ENCODE peak calls at places on chromosomes 6 and 20, in six cellular contexts. N is CD8-positive, alpha-beta T cell; R is PC-3; C is left ventricle myocardium inferior; F is fibroblast of lung; Y is pancreas. O is an unnamed sample.

GRCh38 chr6:129671442-129672344 is 38.3 kb downstream of the ARHGAP18 start:
- DNase-seq in N (peak), R (no peak), C (no peak), F (no peak), Y (no peak), O (no peak)

GRCh38 chr6:112018619-112019416 is 35.1 kb upstream of the CCN6 start:
- DNase-seq in N (no peak), R (peak), C (peak), F (peak), Y (no peak), O (peak)

GRCh38 chr6:29747688-29748250 is 24.5 kb downstream of the HLA-F start:
- DNase-seq in N (no peak), R (no peak), C (no peak), F (no peak), Y (no peak), O (no peak)

GRCh38 chr20:35120012-35120701 is 27.0 kb downstream of the EDEM2 start:
- DNase-seq in N (no peak), R (no peak), C (no peak), F (peak), Y (no peak), O (no peak)

GRCh38 chr6:90350689-90351554 is 54.3 kb upstream of the BACH2 start:
- DNase-seq in N (peak), R (no peak), C (no peak), F (peak), Y (no peak), O (no peak)

GRCh38 chr6:148538251-148539190 is 195.9 kb downstream of the SASH1 start:
- DNase-seq in N (no peak), R (no peak), C (no peak), F (peak), Y (no peak), O (no peak)

GRCh38 chr20:45336530-45337366 is 11.5 kb downstream of the SDC4 start:
- DNase-seq in N (no peak), R (peak), C (no peak), F (peak), Y (no peak), O (peak)

GRCh38 chr20:34065260-34065659 is 46.8 kb downstream of the EIF2S2 start:
- DNase-seq in N (no peak), R (peak), C (no peak), F (peak), Y (no peak), O (no peak)

GRCh38 chr6:85459224-85459901 is 9.5 kb downstream of the NT5E start:
- DNase-seq in N (no peak), R (peak), C (no peak), F (peak), Y (no peak), O (no peak)

GRCh38 chr20:32589256-32589655 is 4.1 kb upstream of the NOL4L start:
- DNase-seq in N (no peak), R (peak), C (no peak), F (no peak), Y (no peak), O (no peak)

GRCh38 chr20:37417857-37418501 is 72.0 kb downstream of the SRC start:
- DNase-seq in N (no peak), R (no peak), C (no peak), F (peak), Y (no peak), O (no peak)

GRCh38 chr6:152161501-152161900 is 354.0 kb downstream of the ESR1 start:
- DNase-seq in N (no peak), R (peak), C (no peak), F (peak), Y (no peak), O (no peak)

GRCh38 chr6:82205793-82206425 is 41.6 kb downstream of the IBTK start:
- DNase-seq in N (no peak), R (no peak), C (no peak), F (peak), Y (no peak), O (no peak)

GRCh38 chr20:48910360-48910781 is 11.1 kb upstream of the ARFGEF2 start:
- DNase-seq in N (peak), R (no peak), C (no peak), F (peak), Y (no peak), O (no peak)

GRCh38 chr20:54668271-54669053 is 193.1 kb downstream of the DOK5 start:
- DNase-seq in N (no peak), R (peak), C (no peak), F (peak), Y (peak), O (no peak)

GRCh38 chr6:36752187-36752885 is 54.7 kb downstream of the RAB44 start:
- DNase-seq in N (no peak), R (peak), C (no peak), F (no peak), Y (no peak), O (no peak)

GRCh38 chr6:23305325-23305943 is 736.1 kb downstream of the HDGFL1 start:
- DNase-seq in N (no peak), R (no peak), C (no peak), F (no peak), Y (no peak), O (no peak)

GRCh38 chr6:13496508-13497180 is 9.2 kb upstream of the GFOD1 start:
- DNase-seq in N (no peak), R (peak), C (no peak), F (no peak), Y (no peak), O (no peak)

GRCh38 chr6:43970913-43971775 is 156.1 kb downstream of the MRPL14 start:
- DNase-seq in N (no peak), R (peak), C (no peak), F (no peak), Y (no peak), O (no peak)

GRCh38 chr20:63969851-63970713 is at the start of gene ZNF512B:
- DNase-seq in N (peak), R (peak), C (peak), F (peak), Y (peak), O (peak)

GRCh38 chr20:61253264-61253639 is 1.2 kb downstream of the CDH4 start:
- DNase-seq in N (no peak), R (no peak), C (no peak), F (peak), Y (peak), O (no peak)
- TF ChIP-seq CTCF in N (no peak), R (no peak), C (peak), F (peak), Y (no peak), O (no peak)

GRCh38 chr6:157205473-157206358 is 117.6 kb downstream of the TMEM242 start:
- DNase-seq in N (no peak), R (no peak), C (no peak), F (no peak), Y (no peak), O (no peak)
- TF ChIP-seq CTCF in N (no peak), R (no peak), C (no peak), F (no peak), Y (no peak), O (no peak)

DNA sequence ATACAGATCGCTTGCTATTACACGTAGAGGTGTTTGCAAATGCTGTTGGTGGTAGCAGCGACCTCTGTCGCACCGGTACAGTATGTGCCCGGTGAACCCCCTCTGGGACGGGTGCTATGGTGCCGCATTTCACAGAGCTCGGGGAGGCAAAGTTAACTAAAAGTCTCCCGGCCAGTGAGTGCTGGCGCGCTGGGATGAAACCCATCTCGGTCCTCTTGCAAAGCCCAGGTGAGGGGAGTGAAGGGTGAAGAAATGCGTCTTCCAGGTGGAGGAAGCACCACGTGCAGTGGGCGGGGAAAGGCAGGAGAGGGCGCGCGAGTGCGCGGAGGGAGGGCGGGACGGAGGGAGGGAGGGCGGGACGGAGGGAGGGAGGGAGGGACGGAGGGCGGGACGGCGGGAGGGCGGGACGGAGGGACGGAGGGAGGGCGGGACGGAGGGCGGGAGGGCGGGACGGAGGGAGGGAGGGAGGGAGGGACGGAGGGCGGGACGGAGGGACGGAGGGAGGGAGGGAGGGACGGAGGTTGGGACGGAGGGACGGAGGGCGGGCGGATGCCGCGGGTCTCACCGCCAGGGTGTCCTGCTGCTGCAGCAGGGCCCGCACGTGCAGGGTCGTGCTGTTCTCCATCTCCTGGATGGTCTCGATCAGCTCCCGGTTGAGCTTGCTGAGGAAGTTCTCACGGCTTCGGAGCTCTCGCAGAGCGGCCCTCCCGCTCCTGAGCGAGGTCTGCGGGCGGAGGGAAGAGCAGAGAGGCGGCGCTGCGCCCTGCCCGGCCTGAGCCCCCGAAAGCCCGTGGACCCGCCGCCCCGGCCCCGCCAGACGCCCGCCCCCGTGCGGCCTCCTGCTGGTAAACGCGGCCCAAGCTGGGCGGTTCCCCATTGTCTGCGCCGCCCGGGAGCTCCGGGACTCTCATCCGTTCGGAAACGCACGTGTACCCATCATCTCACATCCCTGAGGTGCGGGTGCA is 11.7 kb downstream of the C20orf96 start:
- DNase-seq in N (no peak), R (no peak), C (peak), F (no peak), Y (no peak), O (peak)
- TF ChIP-seq CTCF in N (no peak), R (no peak), C (peak), F (no peak), Y (no peak), O (no peak)

GRCh38 chr6:22068561-22069346 is 228.1 kb downstream of the PRL start:
- DNase-seq in N (no peak), R (no peak), C (no peak), F (no peak), Y (no peak), O (no peak)

GRCh38 chr6:22057962-22058361 is 238.9 kb downstream of the PRL start:
- DNase-seq in N (no peak), R (no peak), C (no peak), F (no peak), Y (no peak), O (no peak)

GRCh38 chr6:22064558-22064957 is 232.3 kb downstream of the PRL start:
- DNase-seq in N (no peak), R (no peak), C (no peak), F (no peak), Y (no peak), O (no peak)

GRCh38 chr6:22067127-22067526 is 229.7 kb downstream of the PRL start:
- DNase-seq in N (no peak), R (no peak), C (no peak), F (no peak), Y (no peak), O (no peak)

GRCh38 chr6:22062807-22063408 is 233.9 kb downstream of the PRL start:
- DNase-seq in N (peak), R (no peak), C (no peak), F (no peak), Y (no peak), O (no peak)
- TF ChIP-seq CTCF in N (no peak), R (no peak), C (no peak), F (no peak), Y (no peak), O (no peak)

GRCh38 chr20:25683050-25683449 is 13.6 kb downstream of the ZNF337 start:
- DNase-seq in N (no peak), R (no peak), C (no peak), F (no peak), Y (no peak), O (no peak)

GRCh38 chr20:25686081-25687077 is 10.3 kb downstream of the ZNF337 start:
- DNase-seq in N (no peak), R (no peak), C (no peak), F (no peak), Y (no peak), O (no peak)

GRCh38 chr20:25685276-25686080 is 11.2 kb downstream of the ZNF337 start:
- DNase-seq in N (peak), R (no peak), C (no peak), F (no peak), Y (no peak), O (no peak)
- TF ChIP-seq CTCF in N (no peak), R (peak), C (no peak), F (no peak), Y (no peak), O (no peak)

GRCh38 chr6:157823523-157824370 is 701 bp downstream of the SNX9 start:
- DNase-seq in N (peak), R (peak), C (peak), F (peak), Y (peak), O (peak)
- TF ChIP-seq CTCF in N (no peak), R (no peak), C (peak), F (no peak), Y (no peak), O (no peak)

GRCh38 chr6:116390571-116390970 is 19.8 kb downstream of the DSE start:
- DNase-seq in N (no peak), R (no peak), C (no peak), F (no peak), Y (no peak), O (no peak)

GRCh38 chr6:116395647-116396046 is 24.9 kb downstream of the DSE start:
- DNase-seq in N (no peak), R (no peak), C (no peak), F (no peak), Y (no peak), O (no peak)

GRCh38 chr6:116396451-116396850 is 25.7 kb downstream of the DSE start:
- DNase-seq in N (no peak), R (no peak), C (no peak), F (peak), Y (no peak), O (no peak)

GRCh38 chr6:116392158-116393032 is 21.6 kb downstream of the DSE start:
- DNase-seq in N (peak), R (peak), C (no peak), F (no peak), Y (no peak), O (no peak)

GRCh38 chr6:116393430-116393829 is 22.7 kb downstream of the DSE start:
- DNase-seq in N (no peak), R (no peak), C (no peak), F (no peak), Y (no peak), O (no peak)
- TF ChIP-seq CTCF in N (no peak), R (no peak), C (no peak), F (no peak), Y (no peak), O (no peak)

DNA sequence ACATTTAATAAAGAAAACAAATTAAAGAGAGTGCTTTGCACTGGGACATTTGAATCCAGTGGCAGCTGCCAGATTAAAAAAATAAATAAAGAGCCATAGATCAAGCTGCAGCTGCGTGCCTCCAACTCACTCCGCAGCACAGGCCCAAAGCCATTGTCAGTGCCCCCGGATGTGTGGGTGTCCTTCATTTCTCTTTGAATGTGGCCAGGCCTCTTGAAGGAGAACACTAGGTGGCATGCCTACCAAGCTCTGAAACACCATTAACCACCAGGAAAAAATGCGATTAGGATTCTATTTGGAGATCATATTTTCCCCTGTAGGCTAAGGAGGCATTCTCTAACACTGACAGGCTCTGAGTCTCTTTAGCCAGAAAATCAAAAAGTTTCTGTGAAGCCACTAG is 549.8 kb downstream of the PRKN start:
- DNase-seq in N (no peak), R (no peak), C (no peak), F (peak), Y (no peak), O (no peak)
- TF ChIP-seq CTCF in N (no peak), R (no peak), C (peak), F (no peak), Y (no peak), O (peak)

GRCh38 chr6:4352731-4353130 is 217.4 kb upstream of the ECI2 start:
- DNase-seq in N (no peak), R (no peak), C (no peak), F (no peak), Y (no peak), O (no peak)

GRCh38 chr6:4350571-4351505 is 215.5 kb upstream of the ECI2 start:
- DNase-seq in N (no peak), R (no peak), C (peak), F (peak), Y (no peak), O (no peak)

GRCh38 chr6:4351506-4351852 is 216.1 kb upstream of the ECI2 start:
- DNase-seq in N (no peak), R (no peak), C (no peak), F (no peak), Y (no peak), O (no peak)

GRCh38 chr6:4354181-4354580 is 218.8 kb upstream of the ECI2 start:
- DNase-seq in N (no peak), R (no peak), C (no peak), F (no peak), Y (no peak), O (no peak)

DNA sequence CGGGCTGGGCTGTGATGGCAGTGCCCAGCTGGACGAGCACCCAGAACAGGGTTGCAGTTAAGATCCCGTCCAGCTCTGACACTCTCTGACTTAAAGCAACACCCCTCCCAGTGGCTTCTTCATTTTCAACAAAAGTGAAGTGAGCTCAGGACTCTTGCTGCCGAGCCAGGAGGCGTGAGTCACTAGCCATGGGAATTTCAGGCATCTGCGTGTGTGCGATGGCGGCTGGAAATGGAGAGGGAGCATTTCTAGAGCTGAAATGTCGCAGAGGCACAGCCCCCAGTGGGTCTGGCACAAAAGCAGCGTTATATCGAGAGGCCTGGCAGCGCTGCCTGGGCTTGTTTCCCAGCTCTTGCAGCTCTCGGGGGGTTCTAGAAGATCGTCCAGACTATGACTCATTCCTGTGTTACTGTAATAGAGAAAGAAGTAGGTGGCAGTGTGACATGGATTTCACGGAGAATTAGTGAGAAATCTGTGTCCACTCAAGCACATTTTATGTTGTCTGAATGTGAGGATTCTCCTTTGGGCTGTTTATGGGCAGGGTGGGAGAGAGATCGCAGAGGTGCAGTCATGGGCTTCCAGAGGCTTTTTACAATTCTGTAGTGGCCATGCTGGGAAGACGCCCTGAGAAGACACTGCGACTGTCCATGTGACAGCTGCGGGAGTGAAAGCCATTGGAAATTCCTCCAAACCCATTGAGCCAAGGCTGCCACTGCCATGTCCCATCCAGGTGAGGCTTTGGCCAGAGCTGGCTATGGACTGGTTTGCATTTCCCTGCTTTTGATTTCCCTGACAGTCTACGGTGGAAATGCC is 216.7 kb upstream of the ECI2 start:
- DNase-seq in N (no peak), R (peak), C (peak), F (peak), Y (no peak), O (peak)
- TF ChIP-seq CTCF in N (no peak), R (peak), C (no peak), F (no peak), Y (no peak), O (no peak)

O was measured in kidney.